ENCODE peak calls at places on chromosomes 3 and 15, in six cellular contexts. I is germinal center; Z is naive thymus-derived CD4-positive, alpha-beta T cell; V is spleen; Q is A549; X is fibroblast of lung. Y is an unnamed sample.

GRCh38 chr3:35946857-35947514 is 307.7 kb downstream of the ARPP21 start:
- DNase-seq in V (no peak), Q (no peak), X (no peak), Z (no peak), I (no peak), Y (no peak)

GRCh38 chr3:20511863-20512262 is 325.9 kb upstream of the SGO1 start:
- DNase-seq in V (no peak), X (peak), Z (no peak), Q (peak), I (peak), Y (no peak)

GRCh38 chr3:55790596-55791350 is 303.7 kb upstream of the WNT5A start:
- DNase-seq in I (no peak), X (peak), Z (no peak), V (no peak), Q (no peak), Y (no peak)

GRCh38 chr15:52790166-52790708 is at the start of gene ONECUT1:
- DNase-seq in Q (peak), I (peak), X (peak), V (peak), Z (peak), Y (peak)

GRCh38 chr3:62718515-62719320 is 156.5 kb downstream of the CADPS start:
- DNase-seq in Z (no peak), V (no peak), I (no peak), Q (no peak), X (peak), Y (no peak)

GRCh38 chr15:88894819-88895767 is at the start of gene HAPLN3:
- DNase-seq in Z (peak), V (no peak), X (peak), I (peak), Q (peak), Y (peak)

GRCh38 chr15:67244966-67245478 is 9.4 kb downstream of the AAGAB start:
- DNase-seq in X (peak), Q (no peak), Z (no peak), I (no peak), V (no peak), Y (no peak)

GRCh38 chr15:86021281-86022264 is 58.1 kb upstream of the AGBL1 start:
- DNase-seq in Z (no peak), X (peak), I (no peak), Q (no peak), V (no peak), Y (no peak)

GRCh38 chr3:107106316-107106715 is 270.9 kb upstream of the CCDC54 start:
- DNase-seq in Z (no peak), I (no peak), V (no peak), Q (peak), X (peak), Y (no peak)

GRCh38 chr3:173395412-173396181 is 1.9 kb upstream of the NLGN1 start:
- DNase-seq in I (peak), X (peak), Z (peak), V (peak), Q (no peak), Y (peak)

GRCh38 chr15:100918690-100919480 is at the start of gene LRRK1:
- DNase-seq in Q (peak), V (peak), I (peak), Z (peak), X (peak), Y (no peak)

GRCh38 chr15:70083946-70084345 is 13.8 kb downstream of the TLE3 start:
- DNase-seq in Q (no peak), V (no peak), I (peak), X (no peak), Z (no peak), Y (no peak)

GRCh38 chr3:22627993-22628499 is 575.1 kb upstream of the UBE2E2 start:
- DNase-seq in Z (no peak), I (no peak), V (no peak), Q (no peak), X (no peak), Y (peak)

GRCh38 chr15:60096157-60096556 is 92.0 kb downstream of the FOXB1 start:
- DNase-seq in V (no peak), Q (no peak), I (no peak), X (peak), Z (no peak), Y (no peak)

GRCh38 chr3:112339609-112340008 is 6.7 kb downstream of the CD200 start:
- DNase-seq in V (no peak), Q (no peak), X (no peak), Z (no peak), I (no peak), Y (no peak)

GRCh38 chr15:33910741-33911140 is 57.6 kb upstream of the CHRM5 start:
- DNase-seq in X (peak), V (no peak), Q (no peak), I (no peak), Z (no peak), Y (no peak)

GRCh38 chr3:128919988-128920387 is 40.6 kb downstream of the ACAD9 start:
- DNase-seq in Q (no peak), V (no peak), Z (no peak), I (no peak), X (no peak), Y (no peak)

Y was measured in kidney.